ENCODE peak calls at places on chromosomes 4 and X, in five cellular contexts. M, J, U, W and Q are unnamed samples.

GRCh38 chr4:185846550-185847210 is 34.7 kb upstream of the SORBS2 start:
- DNase-seq in M (no peak), J (no peak), U (no peak), W (no peak), Q (no peak)

GRCh38 chrX:150936556-150936955 is 38.1 kb upstream of the CD99L2 start:
- DNase-seq in M (no peak), J (no peak), U (no peak), W (no peak), Q (no peak)

GRCh38 chr4:1490011-1490905 is 84.0 kb upstream of the NKX1-1 start:
- DNase-seq in M (no peak), J (no peak), U (no peak), W (no peak), Q (no peak)

GRCh38 chr4:151627491-151627890 is 133.3 kb downstream of the GATB start:
- DNase-seq in M (no peak), J (no peak), U (no peak), W (no peak), Q (no peak)

GRCh38 chrX:2410279-2411020 is 90.3 kb downstream of the DHRSX start:
- DNase-seq in M (no peak), J (peak), U (no peak), W (no peak), Q (no peak)

GRCh38 chrX:136273986-136274385 is 22.8 kb upstream of the MAP7D3 start:
- DNase-seq in M (no peak), J (no peak), U (no peak), W (no peak), Q (no peak)

GRCh38 chr4:108031427-108032083 is 41.9 kb downstream of the HADH start:
- DNase-seq in M (no peak), J (no peak), U (no peak), W (no peak), Q (no peak)

GRCh38 chrX:3345281-3346081 is 971 bp downstream of the MXRA5 start:
- DNase-seq in M (no peak), J (peak), U (no peak), W (peak), Q (no peak)

GRCh38 chr4:93832097-93832496 is 3.5 kb downstream of the ATOH1 start:
- DNase-seq in M (no peak), J (no peak), U (no peak), W (no peak), Q (no peak)

GRCh38 chrX:106716463-106716862 is 10.0 kb upstream of the RNF128 start:
- DNase-seq in M (no peak), J (no peak), U (no peak), W (no peak), Q (no peak)

GRCh38 chrX:142359359-142359758 is 154.3 kb upstream of the MAGEC2 start:
- DNase-seq in M (no peak), J (no peak), U (no peak), W (no peak), Q (no peak)

GRCh38 chr4:117093581-117093980 is 8.2 kb upstream of the TRAM1L1 start:
- DNase-seq in M (no peak), J (no peak), U (no peak), W (no peak), Q (no peak)

GRCh38 chr4:37132351-37132989 is 112.1 kb upstream of the NWD2 start:
- DNase-seq in M (no peak), J (no peak), U (no peak), W (no peak), Q (no peak)

GRCh38 chr4:121734576-121734975 is 30.4 kb downstream of the SMIM43 start:
- DNase-seq in M (no peak), J (no peak), U (no peak), W (no peak), Q (no peak)

GRCh38 chr4:3074846-3075651 is 568 bp downstream of the HTT start:
- DNase-seq in M (no peak), J (peak), U (no peak), W (peak), Q (peak)

GRCh38 chr4:72666910-72667309 is 97.9 kb upstream of the ADAMTS3 start:
- DNase-seq in M (no peak), J (no peak), U (no peak), W (no peak), Q (no peak)

GRCh38 chrX:11151799-11152591 is 40.9 kb downstream of the HCCS start:
- DNase-seq in M (no peak), J (no peak), U (no peak), W (no peak), Q (peak)

GRCh38 chr4:143184217-143184502 is 557 bp upstream of the USP38 start:
- DNase-seq in M (no peak), J (no peak), U (no peak), W (no peak), Q (no peak)
- H3K27ac ChIP-seq in M (peak), J (peak), U (peak), W (peak), Q (peak)

DNA sequence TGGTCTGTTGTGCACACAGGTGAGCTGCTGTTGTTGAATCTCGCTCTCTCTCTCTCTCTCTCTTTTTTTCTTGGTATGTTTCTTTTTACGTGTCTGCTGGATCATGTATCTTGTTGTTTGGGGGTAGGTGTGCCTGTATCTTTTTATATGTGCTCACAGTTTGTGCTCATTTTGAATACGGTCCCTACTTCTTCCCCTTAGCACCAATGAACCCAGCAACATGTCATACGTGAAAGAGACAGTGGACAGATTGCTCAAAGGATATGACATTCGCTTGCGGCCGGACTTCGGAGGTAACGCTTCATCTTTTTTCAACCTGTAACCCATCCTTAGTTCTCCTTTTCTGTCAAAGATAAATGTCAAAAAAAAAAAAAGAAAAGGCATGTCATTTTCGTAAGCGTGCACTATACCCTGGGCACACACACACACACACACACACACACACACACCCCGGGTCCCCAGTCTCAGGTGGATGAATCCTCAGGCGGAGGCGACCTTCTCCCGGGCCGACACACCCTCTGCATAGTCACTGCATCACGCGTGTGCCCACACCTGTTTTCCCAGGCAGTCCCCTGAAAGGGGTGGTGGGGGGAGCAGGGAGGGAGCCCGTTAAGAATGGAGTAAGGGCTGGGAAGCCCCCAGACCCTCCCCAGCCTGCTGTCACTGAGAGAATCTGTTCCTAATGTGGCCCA is 492 bp downstream of the GABRB1 start:
- DNase-seq in M (no peak), J (no peak), U (no peak), W (peak), Q (peak)
- H3K4me3 ChIP-seq in M (peak), J (peak), U (peak), W (peak), Q (peak)

GRCh38 chr4:183098723-183099536 is at the start of gene WWC2:
- DNase-seq in M (peak), J (peak), U (peak), W (peak), Q (peak)
- TF ChIP-seq CTCF in M (no peak), J (peak), U (peak), W (peak), Q (no peak)

GRCh38 chrX:49198540-49199314 is 1.3 kb downstream of the SYP start:
- DNase-seq in M (no peak), J (no peak), U (no peak), W (no peak), Q (peak)

GRCh38 chrX:49202022-49202421 is 2.0 kb upstream of the SYP start:
- DNase-seq in M (no peak), J (peak), U (no peak), W (no peak), Q (no peak)

GRCh38 chrX:49199315-49199595 is 738 bp downstream of the SYP start:
- DNase-seq in M (no peak), J (no peak), U (no peak), W (no peak), Q (no peak)

GRCh38 chrX:49197543-49198087 is 2.4 kb downstream of the SYP start:
- DNase-seq in M (no peak), J (no peak), U (no peak), W (no peak), Q (peak)

GRCh38 chrX:49199906-49200771 is at the start of gene SYP:
- DNase-seq in M (peak), J (peak), U (peak), W (peak), Q (peak)
- H3K27ac ChIP-seq in M (peak), J (peak), U (peak), W (peak), Q (peak)